ENCODE peak calls at places on chromosomes 5 and 9, in eight cellular contexts. D is stomach; V is testis; Q is brain microvascular endothelial cell; N is ovary; T is prostate gland; F is CD4-positive, CD25-positive, alpha-beta regulatory T cell; H is CD8-positive, alpha-beta T cell. C is an unnamed sample.

GRCh38 chr9:12956805-12957204 is 182.0 kb downstream of the LURAP1L start:
- DNase-seq in D (no peak), V (no peak), Q (no peak), N (no peak), T (no peak), F (no peak), H (no peak), C (no peak)

GRCh38 chr5:96000308-96000707 is 38.7 kb upstream of the ELL2 start:
- DNase-seq in D (no peak), V (no peak), Q (no peak), N (no peak), T (no peak), F (no peak), H (no peak), C (no peak)

GRCh38 chr5:172952034-172952511 is 7.2 kb upstream of the RPL26L1 start:
- DNase-seq in D (no peak), V (no peak), Q (no peak), N (no peak), T (no peak), F (no peak), H (no peak), C (no peak)

GRCh38 chr9:98830554-98830953 is 23.1 kb downstream of the GALNT12 start:
- DNase-seq in D (no peak), V (no peak), Q (no peak), N (no peak), T (no peak), F (no peak), H (no peak), C (no peak)

GRCh38 chr9:134355561-134356278 is 29.5 kb downstream of the RXRA start:
- DNase-seq in D (peak), V (no peak), Q (no peak), N (no peak), T (peak), F (no peak), H (no peak), C (peak)

GRCh38 chr9:127340721-127341120 is 56.2 kb upstream of the SLC2A8 start:
- DNase-seq in D (no peak), V (no peak), Q (no peak), N (no peak), T (no peak), F (no peak), H (no peak), C (no peak)

GRCh38 chr9:86308687-86309086 is 26.3 kb upstream of the ISCA1 start:
- DNase-seq in D (no peak), V (no peak), Q (no peak), N (no peak), T (no peak), F (no peak), H (no peak), C (no peak)

GRCh38 chr5:43631182-43631910 is 28.4 kb downstream of the NNT start:
- DNase-seq in D (peak), V (peak), Q (peak), N (peak), T (peak), F (peak), H (peak), C (peak)

GRCh38 chr9:114953917-114954316 is 23.5 kb upstream of the TNFSF8 start:
- DNase-seq in D (no peak), V (peak), Q (peak), N (no peak), T (peak), F (no peak), H (no peak), C (no peak)
- H3K4me3 ChIP-seq in D (no peak), V (no peak), Q (no peak), N (no peak), T (no peak), F (no peak), H (no peak), C (no peak)

GRCh38 chr9:124257070-124257864 is 482 bp upstream of the NEK6 start:
- DNase-seq in D (no peak), V (no peak), Q (no peak), N (no peak), T (no peak), F (no peak), H (no peak), C (peak)
- H3K4me3 ChIP-seq in D (peak), V (peak), Q (peak), N (peak), T (peak), F (no peak), H (no peak), C (peak)

DNA sequence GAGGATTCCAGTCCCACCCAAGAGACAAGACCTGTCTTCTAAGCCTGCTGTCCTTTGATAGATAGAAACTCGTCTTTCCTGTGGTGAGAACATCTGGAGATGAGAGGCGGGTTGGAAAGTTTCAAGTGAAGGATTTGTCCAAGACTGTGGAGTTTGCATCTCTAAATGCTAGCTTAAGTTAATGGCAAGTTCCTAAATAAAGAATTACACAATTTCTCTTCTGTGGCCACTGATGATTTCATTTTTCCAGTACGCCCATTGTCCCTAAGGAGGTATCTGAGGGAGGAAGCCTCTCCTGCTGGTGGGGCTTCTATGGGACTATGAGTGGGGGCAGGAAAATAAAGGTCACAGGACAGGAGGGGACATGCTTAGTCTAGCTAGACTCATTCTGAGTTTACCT is 53.7 kb upstream of the TRIM32 start:
- DNase-seq in D (no peak), V (no peak), Q (no peak), N (no peak), T (no peak), F (no peak), H (no peak), C (no peak)
- H3K4me3 ChIP-seq in D (no peak), V (no peak), Q (no peak), N (no peak), T (no peak), F (no peak), H (no peak), C (no peak)

GRCh38 chr5:68396722-68397121 is 181.2 kb downstream of the PIK3R1 start:
- DNase-seq in D (peak), V (no peak), Q (no peak), N (no peak), T (no peak), F (no peak), H (no peak), C (peak)

GRCh38 chr5:68398146-68398812 is 182.7 kb downstream of the PIK3R1 start:
- DNase-seq in D (no peak), V (no peak), Q (no peak), N (no peak), T (no peak), F (no peak), H (no peak), C (no peak)

GRCh38 chr5:68392608-68393007 is 177.1 kb downstream of the PIK3R1 start:
- DNase-seq in D (no peak), V (no peak), Q (no peak), N (no peak), T (no peak), F (no peak), H (no peak), C (no peak)

GRCh38 chr5:68395302-68395701 is 179.7 kb downstream of the PIK3R1 start:
- DNase-seq in D (no peak), V (no peak), Q (no peak), N (no peak), T (no peak), F (no peak), H (no peak), C (no peak)

GRCh38 chr5:68395844-68396523 is 180.4 kb downstream of the PIK3R1 start:
- DNase-seq in D (peak), V (no peak), Q (no peak), N (no peak), T (peak), F (no peak), H (no peak), C (peak)
- H3K4me3 ChIP-seq in D (no peak), V (no peak), Q (no peak), N (no peak), T (no peak), F (no peak), H (no peak), C (no peak)

GRCh38 chr5:62090953-62091352 is 215.1 kb upstream of the KIF2A start:
- DNase-seq in D (no peak), V (no peak), Q (no peak), N (no peak), T (no peak), F (no peak), H (no peak), C (no peak)

GRCh38 chr5:62093411-62093810 is 212.6 kb upstream of the KIF2A start:
- DNase-seq in D (no peak), V (no peak), Q (no peak), N (no peak), T (no peak), F (no peak), H (no peak), C (no peak)

GRCh38 chr5:62097361-62097760 is 208.6 kb upstream of the KIF2A start:
- DNase-seq in D (no peak), V (no peak), Q (no peak), N (no peak), T (no peak), F (no peak), H (no peak), C (no peak)

GRCh38 chr5:62093981-62094380 is 212.0 kb upstream of the KIF2A start:
- DNase-seq in D (no peak), V (peak), Q (peak), N (no peak), T (no peak), F (no peak), H (no peak), C (no peak)
- H3K4me3 ChIP-seq in D (no peak), V (no peak), Q (no peak), N (no peak), T (no peak), F (peak), H (peak), C (no peak)

GRCh38 chr9:20630241-20630943 is 8.1 kb upstream of the MLLT3 start:
- DNase-seq in D (no peak), V (no peak), Q (no peak), N (no peak), T (no peak), F (no peak), H (no peak), C (no peak)
- H3K4me3 ChIP-seq in D (no peak), V (no peak), Q (no peak), N (no peak), T (no peak), F (no peak), H (no peak), C (no peak)

C was measured in mucosa of descending colon.